ENCODE peak calls at places on chromosome 2, in five cellular contexts. C is WTC11; H is NCI-H510A treated with DMSO at 0.1 percent for 48 hours; Y is substantia nigra; M is effector CD8-positive, alpha-beta T cell. V is an unnamed sample.

GRCh38 chr2:41863062-41863461 is 184.8 kb upstream of the PKDCC start:
- DNase-seq in C (no peak), H (no peak), Y (no peak), M (no peak), V (no peak)

GRCh38 chr2:57376985-57377384 is 669.6 kb upstream of the VRK2 start:
- DNase-seq in C (no peak), H (no peak), Y (no peak), M (no peak), V (no peak)

GRCh38 chr2:125386074-125386473 is 1269.9 kb upstream of the GYPC start:
- DNase-seq in C (peak; percentile 12), H (no peak), Y (no peak), M (no peak), V (no peak)

GRCh38 chr2:28089486-28089885 is 199.0 kb downstream of the BABAM2 start:
- DNase-seq in C (no peak), H (no peak), Y (no peak), M (no peak), V (no peak)

GRCh38 chr2:208189782-208190181 is at the start of gene C2orf80:
- DNase-seq in C (no peak), H (no peak), Y (no peak), M (no peak), V (peak; percentile 1)

GRCh38 chr2:40559175-40559574 is 107.3 kb upstream of the SLC8A1 start:
- DNase-seq in C (no peak), H (no peak), Y (no peak), M (no peak), V (no peak)

GRCh38 chr2:42063383-42064171 is 15.8 kb downstream of the PKDCC start:
- DNase-seq in C (no peak), H (no peak), Y (no peak), M (no peak), V (no peak)

GRCh38 chr2:135948642-135949355 is 36.6 kb downstream of the DARS1 start:
- DNase-seq in C (no peak), H (no peak), Y (no peak), M (no peak), V (no peak)

GRCh38 chr2:71795486-71795885 is 342.1 kb downstream of the DYSF start:
- DNase-seq in C (no peak), H (no peak), Y (no peak), M (no peak), V (no peak)

GRCh38 chr2:103959174-103960125 is 894.5 kb upstream of the POU3F3 start:
- DNase-seq in C (peak; percentile 59), H (peak; percentile 59), Y (peak; percentile 3), M (no peak), V (peak; percentile 43)

GRCh38 chr2:9909106-9909505 is 42.4 kb upstream of the GRHL1 start:
- DNase-seq in C (no peak), H (no peak), Y (no peak), M (no peak), V (no peak)

GRCh38 chr2:44572196-44572900 is 210.6 kb downstream of the CAMKMT start:
- DNase-seq in C (no peak), H (no peak), Y (no peak), M (no peak), V (no peak)

GRCh38 chr2:18664421-18664820 is 75.1 kb upstream of the NT5C1B start:
- DNase-seq in C (no peak), H (no peak), Y (no peak), M (no peak), V (no peak)

GRCh38 chr2:3532941-3533340 is 13.6 kb upstream of the ADI1 start:
- DNase-seq in C (no peak), H (no peak), Y (no peak), M (no peak), V (no peak)

GRCh38 chr2:19648583-19648982 is 253.2 kb downstream of the TTC32 start:
- DNase-seq in C (no peak), H (no peak), Y (no peak), M (no peak), V (no peak)

GRCh38 chr2:121076885-121077549 is 208.0 kb downstream of the TFCP2L1 start:
- DNase-seq in C (peak; percentile 93), H (peak; percentile 33), Y (no peak), M (peak; percentile 21), V (no peak)